ENCODE peak calls at places on chromosomes 7 and 10, in four cellular contexts. L, B, V and D are unnamed samples.

GRCh38 chr10:52410916-52411315 is 96.8 kb downstream of the DKK1 start:
- DNase-seq in L (no peak), B (no peak), V (no peak), D (no peak)

GRCh38 chr10:70596860-70597809 is 5.4 kb downstream of the PRF1 start:
- DNase-seq in L (no peak), B (no peak), V (no peak), D (peak; percentile 20)

GRCh38 chr10:61589547-61590243 is 73.0 kb upstream of the CABCOCO1 start:
- DNase-seq in L (no peak), B (no peak), V (no peak), D (no peak)

GRCh38 chr10:93904901-93905300 is 11.1 kb downstream of the SLC35G1 start:
- DNase-seq in L (no peak), B (no peak), V (no peak), D (no peak)

GRCh38 chr10:114453576-114453975 is 49.3 kb upstream of the AFAP1L2 start:
- DNase-seq in L (no peak), B (no peak), V (no peak), D (no peak)

GRCh38 chr10:97561678-97562077 is 10.9 kb upstream of the ANKRD2 start:
- DNase-seq in L (no peak), B (no peak), V (no peak), D (no peak)

GRCh38 chr7:121428857-121429489 is 32.9 kb upstream of the FAM3C start:
- DNase-seq in L (no peak), B (no peak), V (no peak), D (no peak)

GRCh38 chr10:78664929-78665525 is 403.7 kb upstream of the ZMIZ1 start:
- DNase-seq in L (no peak), B (no peak), V (no peak), D (peak; percentile 32)

GRCh38 chr7:27123021-27123476 is 7.5 kb downstream of the HOXA4 start:
- DNase-seq in L (no peak), B (no peak), V (peak; percentile 11), D (no peak)

GRCh38 chr7:97819161-97819560 is 53.0 kb downstream of the ASNS start:
- DNase-seq in L (no peak), B (no peak), V (no peak), D (no peak)

GRCh38 chr7:115561341-115562110 is 469.0 kb downstream of the TFEC start:
- DNase-seq in L (peak; percentile 12), B (peak; percentile 82), V (no peak), D (no peak)

GRCh38 chr10:93604145-93604544 is 3.1 kb upstream of the RBP4 start:
- DNase-seq in L (no peak), B (no peak), V (no peak), D (no peak)

GRCh38 chr10:123778719-123779118 is 112.6 kb downstream of the GPR26 start:
- DNase-seq in L (no peak), B (no peak), V (no peak), D (no peak)

GRCh38 chr7:2148189-2148588 is 84.6 kb downstream of the MAD1L1 start:
- DNase-seq in L (no peak), B (no peak), V (no peak), D (no peak)

GRCh38 chr10:84783386-84783785 is 455.0 kb downstream of the CCSER2 start:
- DNase-seq in L (no peak), B (no peak), V (peak; percentile 48), D (no peak)

GRCh38 chr7:69436944-69437343 is 161.3 kb upstream of the AUTS2 start:
- DNase-seq in L (no peak), B (no peak), V (no peak), D (no peak)

GRCh38 chr7:131502810-131503545 is 53.5 kb downstream of the PODXL start:
- DNase-seq in L (no peak), B (no peak), V (no peak), D (no peak)

GRCh38 chr7:16908561-16908960 is 26.8 kb upstream of the AGR3 start:
- DNase-seq in L (no peak), B (no peak), V (no peak), D (no peak)

GRCh38 chr10:128137877-128138276 is 11.7 kb upstream of the MKI67 start:
- DNase-seq in L (no peak), B (no peak), V (no peak), D (no peak)

GRCh38 chr10:110535958-110536891 is 31.3 kb upstream of the SMC3 start:
- DNase-seq in L (peak; percentile 71), B (no peak), V (no peak), D (peak; percentile 83)

GRCh38 chr10:113126506-113127192 is 176.6 kb downstream of the TCF7L2 start:
- DNase-seq in L (no peak), B (no peak), V (peak; percentile 86), D (peak; percentile 52)

GRCh38 chr10:7649673-7650330 is 17.0 kb downstream of the ITIH5 start:
- DNase-seq in L (no peak), B (no peak), V (no peak), D (no peak)

GRCh38 chr10:27104919-27105318 is 4.6 kb upstream of the ANKRD26 start:
- DNase-seq in L (no peak), B (no peak), V (no peak), D (no peak)

GRCh38 chr7:150685219-150686029 is at the start of gene GIMAP2:
- DNase-seq in L (no peak), B (no peak), V (no peak), D (no peak)

GRCh38 chr10:97888641-97889262 is 39.1 kb downstream of the GOLGA7B start:
- DNase-seq in L (peak; percentile 78), B (no peak), V (no peak), D (no peak)

GRCh38 chr10:111756541-111757061 is 427.0 kb downstream of the GPAM start:
- DNase-seq in L (peak; percentile 29), B (no peak), V (peak; percentile 64), D (peak; percentile 29)

GRCh38 chr7:104230606-104231005 is 22.8 kb upstream of the ORC5 start:
- DNase-seq in L (no peak), B (no peak), V (no peak), D (no peak)

GRCh38 chr7:22660293-22660692 is 66.7 kb upstream of the IL6 start:
- DNase-seq in L (no peak), B (no peak), V (no peak), D (no peak)

GRCh38 chr10:6416892-6417512 is 163.1 kb downstream of the PRKCQ start:
- DNase-seq in L (no peak), B (no peak), V (no peak), D (no peak)

GRCh38 chr7:149867762-149868637 is 5.8 kb upstream of the ATP6V0E2 start:
- DNase-seq in L (no peak), B (no peak), V (no peak), D (no peak)

GRCh38 chr10:49534670-49535381 is 4.1 kb downstream of the ERCC6 start:
- DNase-seq in L (no peak), B (peak; percentile 39), V (no peak), D (no peak)

GRCh38 chr10:6491841-6492609 is 88.1 kb downstream of the PRKCQ start:
- DNase-seq in L (no peak), B (no peak), V (no peak), D (no peak)

GRCh38 chr7:102287465-102288146 is 938 bp downstream of the SH2B2 start:
- DNase-seq in L (peak; percentile 37), B (no peak), V (no peak), D (peak; percentile 42)

GRCh38 chr10:9957352-9957751 is 1060.3 kb upstream of the CELF2 start:
- DNase-seq in L (peak; percentile 3), B (peak; percentile 21), V (no peak), D (no peak)